ENCODE peak calls at places on chromosomes 16 and 17, in seven cellular contexts. N, H, K, C, O, I and J are unnamed samples.

GRCh38 chr16:84329016-84329415 is 34.3 kb downstream of the WFDC1 start:
- DNase-seq in N (no peak), H (no peak), K (no peak), C (no peak), O (no peak), I (no peak), J (no peak)

GRCh38 chr17:77131919-77132318 is 8.8 kb upstream of the SEC14L1 start:
- DNase-seq in N (no peak), H (no peak), K (no peak), C (no peak), O (peak; percentile 70), I (no peak), J (peak; percentile 79)

GRCh38 chr16:67055712-67056487 is 27.0 kb downstream of the CBFB start:
- DNase-seq in N (no peak), H (no peak), K (no peak), C (no peak), O (peak; percentile 14), I (no peak), J (no peak)

GRCh38 chr17:45719335-45720071 is 64.6 kb upstream of the CRHR1 start:
- DNase-seq in N (no peak), H (peak; percentile 13), K (no peak), C (no peak), O (no peak), I (no peak), J (peak; percentile 20)

GRCh38 chr17:31532161-31532515 is 140.7 kb downstream of the RAB11FIP4 start:
- DNase-seq in N (peak; percentile 54), H (no peak), K (no peak), C (no peak), O (no peak), I (no peak), J (no peak)

GRCh38 chr17:78718575-78719209 is 63.4 kb downstream of the CYTH1 start:
- DNase-seq in N (no peak), H (no peak), K (no peak), C (no peak), O (no peak), I (no peak), J (no peak)

GRCh38 chr16:11080999-11081630 is 136.8 kb downstream of the CLEC16A start:
- DNase-seq in N (no peak), H (no peak), K (no peak), C (no peak), O (no peak), I (no peak), J (no peak)

GRCh38 chr17:19534562-19535149 is 1.0 kb downstream of the SLC47A1 start:
- DNase-seq in N (no peak), H (no peak), K (no peak), C (no peak), O (no peak), I (no peak), J (no peak)

GRCh38 chr17:39651908-39652634 is 13.1 kb upstream of the TCAP start:
- DNase-seq in N (no peak), H (peak; percentile 43), K (no peak), C (no peak), O (peak; percentile 33), I (no peak), J (no peak)

GRCh38 chr16:81734632-81735434 is 44.3 kb upstream of the PLCG2 start:
- DNase-seq in N (peak; percentile 71), H (no peak), K (no peak), C (no peak), O (no peak), I (no peak), J (no peak)

GRCh38 chr16:81730090-81731051 is 48.7 kb upstream of the PLCG2 start:
- DNase-seq in N (peak; percentile 92), H (peak; percentile 74), K (peak; percentile 61), C (no peak), O (peak; percentile 85), I (peak; percentile 91), J (peak; percentile 88)

GRCh38 chr16:81731636-81732035 is 47.5 kb upstream of the PLCG2 start:
- DNase-seq in N (no peak), H (no peak), K (no peak), C (no peak), O (no peak), I (no peak), J (no peak)

GRCh38 chr16:81733295-81733694 is 45.8 kb upstream of the PLCG2 start:
- DNase-seq in N (no peak), H (no peak), K (no peak), C (no peak), O (no peak), I (no peak), J (no peak)

GRCh38 chr16:81732699-81733098 is 46.4 kb upstream of the PLCG2 start:
- DNase-seq in N (no peak), H (no peak), K (no peak), C (no peak), O (no peak), I (no peak), J (no peak)
- TF ChIP-seq CTCF in N (no peak), H (no peak), K (no peak), C (no peak), O (no peak), I (no peak), J (no peak)

GRCh38 chr17:50478391-50479361 is at the start of gene RSAD1:
- DNase-seq in N (peak; percentile 98), H (peak; percentile 83), K (peak; percentile 81), C (peak; percentile 47), O (peak; percentile 88), I (peak; percentile 88), J (peak; percentile 94)
- TF ChIP-seq POLR2A in N (peak; percentile 91), H (peak; percentile 72), K (no peak), C (peak; percentile 31), O (peak; percentile 94), I (peak; percentile 92), J (peak; percentile 77)

GRCh38 chr17:76027159-76027839 is at the start of gene EVPL:
- DNase-seq in N (no peak), H (peak; percentile 88), K (peak; percentile 71), C (no peak), O (no peak), I (no peak), J (peak; percentile 64)
- H3K27ac ChIP-seq in N (no peak within 1 kb of the TSS), H (peak within 1 kb of the TSS; percentile 69), K (peak within 1 kb of the TSS; percentile 66), C (peak within 1 kb of the TSS; percentile 99), O (no peak within 1 kb of the TSS), I (no peak within 1 kb of the TSS), J (no peak within 1 kb of the TSS)

GRCh38 chr17:199806-200603 is 18.6 kb upstream of the DOC2B start:
- DNase-seq in N (peak; percentile 79), H (no peak), K (no peak), C (no peak), O (peak; percentile 85), I (peak; percentile 71), J (peak; percentile 86)
- TF ChIP-seq CTCF in N (no peak), H (no peak), K (no peak), C (no peak), O (no peak), I (no peak), J (no peak)

DNA sequence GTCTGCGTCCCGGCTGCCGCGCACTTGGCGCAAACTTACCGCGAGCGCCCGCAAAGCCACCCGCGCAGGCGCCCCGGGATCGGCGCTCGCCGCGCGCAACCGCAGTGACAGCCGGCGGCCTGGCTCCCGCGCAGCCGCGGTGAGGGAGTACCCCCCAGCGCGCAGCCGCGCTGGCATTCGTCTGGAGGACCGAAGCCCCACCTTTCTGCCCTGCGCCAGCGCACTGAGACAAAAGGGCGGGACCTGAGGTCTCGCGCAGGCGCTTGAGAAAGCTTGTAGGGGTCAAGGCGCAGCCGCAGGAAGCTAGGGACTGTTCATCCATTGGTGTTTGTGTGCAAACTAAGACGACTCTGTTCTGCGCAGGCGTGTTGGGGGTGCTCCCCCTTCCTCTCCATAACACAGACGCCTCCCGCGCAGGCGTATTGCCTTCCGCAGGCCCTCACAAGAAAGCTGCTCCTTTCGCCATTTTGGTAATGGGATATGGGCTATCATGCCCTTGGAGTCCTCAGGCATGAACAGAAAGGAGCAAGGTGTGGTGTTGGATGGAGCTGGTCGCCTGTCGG is at the start of gene PHF12:
- DNase-seq in N (peak; percentile 100), H (peak; percentile 100), K (peak; percentile 100), C (peak; percentile 99), O (peak; percentile 100), I (peak; percentile 100), J (peak; percentile 100)
- TF ChIP-seq POLR2A in N (peak; percentile 76), H (peak; percentile 71), K (peak; percentile 83), C (peak; percentile 60), O (peak; percentile 83), I (peak; percentile 72), J (peak; percentile 67)

GRCh38 chr17:61797283-61797682 is 66.0 kb downstream of the BRIP1 start:
- DNase-seq in N (no peak), H (no peak), K (no peak), C (no peak), O (no peak), I (no peak), J (no peak)

GRCh38 chr17:61803796-61804195 is 59.5 kb downstream of the BRIP1 start:
- DNase-seq in N (no peak), H (no peak), K (no peak), C (no peak), O (no peak), I (no peak), J (no peak)

GRCh38 chr17:61803216-61803615 is 60.1 kb downstream of the BRIP1 start:
- DNase-seq in N (no peak), H (no peak), K (no peak), C (no peak), O (no peak), I (no peak), J (no peak)

GRCh38 chr17:61795546-61795945 is 67.8 kb downstream of the BRIP1 start:
- DNase-seq in N (no peak), H (no peak), K (no peak), C (no peak), O (no peak), I (no peak), J (no peak)

GRCh38 chr17:61799812-61800484 is 63.4 kb downstream of the BRIP1 start:
- DNase-seq in N (no peak), H (no peak), K (no peak), C (no peak), O (no peak), I (no peak), J (no peak)
- H3K27ac ChIP-seq in N (no peak overlapping the region), H (no peak overlapping the region), K (no peak overlapping the region), C (no peak overlapping the region), O (no peak overlapping the region), I (no peak overlapping the region), J (no peak overlapping the region)